ENCODE peak calls at places on chromosomes 16 and 17, in six cellular contexts. H is GM12878, K is PC-9, S is fibroblast of lung, J is mammary epithelial cell, X is H1. M is an unnamed sample.

GRCh38 chr17:48500435-48501426 is 30.1 kb downstream of the HOXB1 start:
- DNase-seq in H (no peak), K (no peak), S (peak), J (no peak), X (no peak), M (peak)

GRCh38 chr16:3036726-3037315 is at the start of gene BICDL2:
- DNase-seq in H (no peak), K (peak), S (no peak), J (no peak), X (no peak), M (no peak)

GRCh38 chr16:56851671-56852400 is 13.2 kb upstream of the SLC12A3 start:
- DNase-seq in H (no peak), K (no peak), S (peak), J (no peak), X (peak), M (no peak)

GRCh38 chr17:74809031-74809430 is 32.9 kb upstream of the NAT9 start:
- DNase-seq in H (no peak), K (no peak), S (no peak), J (no peak), X (no peak), M (no peak)

GRCh38 chr16:69890114-69890890 is 60.8 kb upstream of the CLEC18A start:
- DNase-seq in H (no peak), K (no peak), S (peak), J (peak), X (no peak), M (peak)

GRCh38 chr16:71762186-71762585 is 37.7 kb upstream of the PHLPP2 start:
- DNase-seq in H (no peak), K (no peak), S (peak), J (peak), X (no peak), M (peak)

GRCh38 chr16:77288222-77288621 is 89.0 kb downstream of the SYCE1L start:
- DNase-seq in H (no peak), K (no peak), S (peak), J (peak), X (no peak), M (peak)

GRCh38 chr17:11278186-11278983 is 37.4 kb downstream of the SHISA6 start:
- DNase-seq in H (no peak), K (no peak), S (no peak), J (no peak), X (no peak), M (no peak)

GRCh38 chr17:58280480-58281217 is at the start of gene MPO:
- DNase-seq in H (no peak), K (no peak), S (no peak), J (no peak), X (no peak), M (no peak)

GRCh38 chr16:29678691-29679267 is at the start of gene QPRT:
- DNase-seq in H (no peak), K (peak), S (peak), J (no peak), X (peak), M (peak)

GRCh38 chr17:70901870-70902269 is 732.5 kb downstream of the KCNJ2 start:
- DNase-seq in H (no peak), K (no peak), S (no peak), J (no peak), X (no peak), M (no peak)

GRCh38 chr17:74866198-74866835 is 6.5 kb downstream of the FDXR start:
- DNase-seq in H (no peak), K (no peak), S (no peak), J (no peak), X (no peak), M (no peak)

GRCh38 chr17:60803059-60803458 is 125.4 kb downstream of the BCAS3 start:
- DNase-seq in H (no peak), K (no peak), S (no peak), J (no peak), X (no peak), M (no peak)

GRCh38 chr16:56931253-56931768 is 631 bp upstream of the HERPUD1 start:
- DNase-seq in H (peak), K (no peak), S (no peak), J (no peak), X (no peak), M (no peak)

GRCh38 chr17:29732613-29733012 is 109.9 kb upstream of the CORO6 start:
- DNase-seq in H (no peak), K (no peak), S (peak), J (peak), X (no peak), M (peak)

GRCh38 chr17:17561408-17562144 is 29.9 kb downstream of the PEMT start:
- DNase-seq in H (no peak), K (no peak), S (no peak), J (no peak), X (no peak), M (no peak)

GRCh38 chr16:82056550-82056896 is 21.5 kb downstream of the HSD17B2 start:
- DNase-seq in H (no peak), K (no peak), S (no peak), J (no peak), X (no peak), M (no peak)

GRCh38 chr17:17994271-17994670 is 21.6 kb downstream of the DRC3 start:
- DNase-seq in H (no peak), K (no peak), S (no peak), J (no peak), X (peak), M (no peak)

GRCh38 chr16:11183035-11183812 is 72.8 kb downstream of the SOCS1 start:
- DNase-seq in H (peak), K (no peak), S (no peak), J (no peak), X (no peak), M (no peak)

GRCh38 chr16:9372934-9373890 is 281.8 kb downstream of the HAPSTR1 start:
- DNase-seq in H (no peak), K (no peak), S (no peak), J (no peak), X (no peak), M (no peak)

GRCh38 chr17:83144421-83145357 is 65.3 kb downstream of the METRNL start:
- DNase-seq in H (no peak), K (no peak), S (no peak), J (no peak), X (no peak), M (no peak)

GRCh38 chr16:30662449-30662848 is 4.2 kb downstream of the FBRS start:
- DNase-seq in H (no peak), K (no peak), S (no peak), J (no peak), X (no peak), M (no peak)

GRCh38 chr16:74580828-74581227 is 26.1 kb downstream of the GLG1 start:
- DNase-seq in H (peak), K (no peak), S (no peak), J (no peak), X (no peak), M (no peak)

GRCh38 chr17:59897090-59897489 is 4.2 kb downstream of the RPS6KB1 start:
- DNase-seq in H (no peak), K (no peak), S (peak), J (no peak), X (no peak), M (no peak)

GRCh38 chr17:3892095-3892998 is 506 bp downstream of the CAMKK1 start:
- DNase-seq in H (no peak), K (peak), S (peak), J (no peak), X (no peak), M (peak)

GRCh38 chr16:565420-566330 is 1.1 kb upstream of the NHLRC4 start:
- DNase-seq in H (no peak), K (no peak), S (peak), J (no peak), X (no peak), M (no peak)

GRCh38 chr17:78432226-78432894 is 53.9 kb downstream of the PGS1 start:
- DNase-seq in H (no peak), K (no peak), S (no peak), J (no peak), X (no peak), M (no peak)

GRCh38 chr17:75034236-75034908 is 12.4 kb downstream of the ATP5PD start:
- DNase-seq in H (peak), K (peak), S (peak), J (peak), X (peak), M (peak)

GRCh38 chr16:11755022-11755760 is 12.5 kb upstream of the TXNDC11 start:
- DNase-seq in H (no peak), K (no peak), S (no peak), J (no peak), X (no peak), M (no peak)

GRCh38 chr17:29615048-29615385 is 7.7 kb downstream of the CORO6 start:
- DNase-seq in H (no peak), K (no peak), S (no peak), J (no peak), X (no peak), M (no peak)

GRCh38 chr17:77924757-77925336 is 33.7 kb upstream of the TNRC6C start:
- DNase-seq in H (no peak), K (no peak), S (peak), J (peak), X (peak), M (peak)

GRCh38 chr17:68981288-68981687 is 26.1 kb upstream of the ABCA8 start:
- DNase-seq in H (peak), K (peak), S (peak), J (no peak), X (no peak), M (peak)

DNA sequence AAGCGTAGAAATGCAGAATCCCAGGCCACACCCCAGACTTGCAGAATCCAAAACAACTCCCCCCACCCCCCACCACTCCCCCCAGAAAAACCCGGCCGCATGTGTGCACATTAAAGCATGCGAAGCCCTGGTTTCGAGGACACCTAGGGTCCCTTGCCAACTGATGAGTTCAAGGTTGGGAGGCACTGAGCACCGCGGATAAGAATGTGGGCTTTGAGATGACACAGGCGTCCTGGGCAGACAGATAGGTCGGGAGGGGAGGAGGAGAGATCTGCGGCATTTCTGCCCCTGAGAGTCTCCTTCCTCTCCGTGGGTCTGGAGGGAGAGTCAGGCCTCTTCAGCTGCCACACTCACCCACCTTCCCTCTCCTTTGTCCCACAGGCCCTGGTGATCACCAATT is 98.3 kb downstream of the ABCC1 start:
- DNase-seq in H (no peak), K (no peak), S (no peak), J (no peak), X (no peak), M (no peak)
- H3K27ac ChIP-seq in H (no peak), K (no peak), S (no peak), J (no peak), X (no peak), M (no peak)

GRCh38 chr17:44309472-44309871 is 1.1 kb downstream of the RUNDC3A start:
- DNase-seq in H (no peak), K (no peak), S (no peak), J (peak), X (no peak), M (no peak)

GRCh38 chr17:44308865-44309264 is 464 bp downstream of the RUNDC3A start:
- DNase-seq in H (no peak), K (no peak), S (no peak), J (no peak), X (no peak), M (no peak)

GRCh38 chr17:44308320-44308818 is at the start of gene RUNDC3A:
- DNase-seq in H (no peak), K (peak), S (peak), J (peak), X (no peak), M (peak)

GRCh38 chr17:44310188-44310587 is 1.8 kb downstream of the RUNDC3A start:
- DNase-seq in H (no peak), K (no peak), S (no peak), J (no peak), X (no peak), M (no peak)

GRCh38 chr17:44307387-44308186 is 814 bp upstream of the RUNDC3A start:
- DNase-seq in H (no peak), K (peak), S (peak), J (peak), X (no peak), M (peak)
- TF ChIP-seq EZH2 in H (no peak), K (no peak), S (no peak), J (no peak), X (no peak), M (no peak)

GRCh38 chr17:2071421-2072281 is 16.7 kb downstream of the HIC1 start:
- DNase-seq in H (no peak), K (no peak), S (peak), J (no peak), X (no peak), M (peak)
- H3K27ac ChIP-seq in H (peak), K (no peak), S (peak), J (no peak), X (no peak), M (peak)

GRCh38 chr17:43999024-43999423 is 5.4 kb upstream of the NAGS start:
- DNase-seq in H (no peak), K (no peak), S (no peak), J (no peak), X (no peak), M (no peak)

GRCh38 chr17:43992641-43993040 is 11.8 kb upstream of the NAGS start:
- DNase-seq in H (no peak), K (no peak), S (no peak), J (no peak), X (no peak), M (no peak)

GRCh38 chr17:43998552-43998951 is 5.9 kb upstream of the NAGS start:
- DNase-seq in H (no peak), K (no peak), S (peak), J (peak), X (no peak), M (peak)

GRCh38 chr17:43994272-43995149 is 9.9 kb upstream of the NAGS start:
- DNase-seq in H (no peak), K (peak), S (peak), J (peak), X (no peak), M (no peak)

DNA sequence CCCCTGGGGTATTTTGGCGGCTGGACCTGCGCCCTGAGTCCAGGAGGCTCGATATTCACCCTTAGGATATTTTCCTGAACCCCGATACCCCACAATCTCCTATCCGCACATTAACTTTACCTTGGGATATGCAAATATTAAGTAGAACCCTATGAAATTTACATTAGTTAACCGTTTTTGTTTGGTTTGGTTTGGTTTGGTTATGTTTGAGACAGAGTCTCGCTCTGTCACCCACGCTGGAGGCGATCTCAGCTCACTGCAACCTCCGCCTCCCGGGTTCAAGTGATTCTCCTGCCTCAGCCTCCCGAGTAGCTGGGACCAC is 9.3 kb upstream of the NAGS start:
- DNase-seq in H (no peak), K (no peak), S (no peak), J (no peak), X (no peak), M (no peak)
- TF ChIP-seq EZH2 in H (no peak), K (no peak), S (no peak), J (no peak), X (no peak), M (no peak)

DNA sequence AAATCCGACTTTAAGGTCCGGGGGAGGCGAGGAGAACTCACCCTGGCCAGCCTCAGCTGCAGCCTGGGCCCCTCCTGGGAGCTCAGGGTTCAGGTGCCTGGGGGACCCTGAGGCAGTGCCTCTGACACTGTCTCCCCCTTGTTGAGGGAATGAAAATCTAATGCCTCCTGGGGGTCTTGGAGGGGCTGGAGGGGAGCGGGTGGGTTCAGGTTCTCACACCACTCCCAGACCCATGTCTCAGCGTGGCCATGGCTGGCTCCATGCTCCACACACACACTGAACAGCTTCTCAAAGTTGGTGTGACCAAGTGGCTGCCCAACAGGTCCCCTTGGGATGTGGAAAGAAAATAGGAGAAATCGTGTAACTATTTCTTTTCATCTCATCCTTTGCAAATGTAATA is 903 bp upstream of the PRCD start:
- DNase-seq in H (no peak), K (no peak), S (no peak), J (no peak), X (no peak), M (no peak)
- H3K27ac ChIP-seq in H (no peak), K (no peak), S (no peak), J (no peak), X (no peak), M (no peak)